ENCODE peak calls at places on chromosomes 7 and 10, in nine cellular contexts. I, R, P, M, A, V, O, C and Q are unnamed samples.

GRCh38 chr10:71763352-71764127 is 9.8 kb downstream of the VSIR start:
- DNase-seq in I (no peak), R (no peak), P (no peak), M (no peak), A (no peak), V (no peak), O (no peak), C (no peak), Q (no peak)

GRCh38 chr7:40851001-40851400 is 716.2 kb downstream of the SUGCT start:
- DNase-seq in I (no peak), R (no peak), P (no peak), M (no peak), A (no peak), V (no peak), O (no peak), C (no peak), Q (no peak)

GRCh38 chr7:104149822-104150221 is 58.0 kb downstream of the ORC5 start:
- DNase-seq in I (no peak), R (no peak), P (no peak), M (no peak), A (no peak), V (no peak), O (no peak), C (no peak), Q (no peak)

GRCh38 chr7:22137466-22137865 is 191.8 kb upstream of the CDCA7L start:
- DNase-seq in I (no peak), R (no peak), P (no peak), M (no peak), A (no peak), V (no peak), O (no peak), C (no peak), Q (no peak)

GRCh38 chr10:23001901-23002516 is 74.2 kb downstream of the ARMC3 start:
- DNase-seq in I (no peak), R (no peak), P (no peak), M (no peak), A (no peak), V (no peak), O (no peak), C (no peak), Q (no peak)

GRCh38 chr10:1216576-1217236 is 160.5 kb downstream of the WDR37 start:
- DNase-seq in I (no peak), R (no peak), P (no peak), M (no peak), A (no peak), V (no peak), O (no peak), C (no peak), Q (no peak)

GRCh38 chr10:50224330-50224952 is 26.9 kb downstream of the ASAH2 start:
- DNase-seq in I (peak), R (peak), P (peak), M (peak), A (no peak), V (no peak), O (no peak), C (peak), Q (no peak)

GRCh38 chr7:151461096-151461941 is 21.4 kb upstream of the CRYGN start:
- DNase-seq in I (no peak), R (no peak), P (no peak), M (no peak), A (no peak), V (no peak), O (no peak), C (no peak), Q (no peak)

GRCh38 chr10:61140765-61141392 is 196.9 kb upstream of the RHOBTB1 start:
- DNase-seq in I (peak), R (peak), P (peak), M (peak), A (no peak), V (no peak), O (no peak), C (no peak), Q (no peak)

GRCh38 chr10:51950371-51950995 is 251.1 kb upstream of the CSTF2T start:
- DNase-seq in I (no peak), R (no peak), P (no peak), M (no peak), A (no peak), V (peak), O (no peak), C (no peak), Q (no peak)

GRCh38 chr10:15494850-15495249 is 123.8 kb upstream of the FAM171A1 start:
- DNase-seq in I (no peak), R (no peak), P (no peak), M (no peak), A (no peak), V (no peak), O (no peak), C (no peak), Q (no peak)

GRCh38 chr10:90650858-90651257 is 207.0 kb downstream of the HTR7 start:
- DNase-seq in I (no peak), R (no peak), P (no peak), M (no peak), A (no peak), V (no peak), O (no peak), C (no peak), Q (no peak)

GRCh38 chr10:90652519-90652918 is 205.3 kb downstream of the HTR7 start:
- DNase-seq in I (no peak), R (no peak), P (peak), M (peak), A (no peak), V (no peak), O (no peak), C (no peak), Q (no peak)
- TF ChIP-seq CTCF in I (peak), R (no peak), P (peak), M (peak), A (peak), V (peak), O (peak), C (peak), Q (no peak)

GRCh38 chr10:88991161-88991899 is 732 bp downstream of the FAS start:
- DNase-seq in I (peak), R (peak), P (peak), M (peak), A (peak), V (peak), O (peak), C (no peak), Q (no peak)
- TF ChIP-seq CTCF in I (peak), R (no peak), P (no peak), M (no peak), A (no peak), V (no peak), O (no peak), C (no peak), Q (no peak)

GRCh38 chr10:12729885-12730284 is 271.6 kb downstream of the CCDC3 start:
- DNase-seq in I (no peak), R (no peak), P (no peak), M (no peak), A (no peak), V (no peak), O (no peak), C (no peak), Q (no peak)
- TF ChIP-seq CTCF in I (no peak), R (no peak), P (peak), M (peak), A (peak), V (no peak), O (peak), C (peak), Q (no peak)

GRCh38 chr10:44058259-44058658 is 326.6 kb downstream of the CXCL12 start:
- DNase-seq in I (no peak), R (no peak), P (no peak), M (no peak), A (no peak), V (no peak), O (no peak), C (no peak), Q (no peak)
- TF ChIP-seq CTCF in I (no peak), R (no peak), P (no peak), M (no peak), A (no peak), V (no peak), O (no peak), C (no peak), Q (no peak)

GRCh38 chr10:93701903-93702277 is 502 bp downstream of the FRA10AC1 start:
- DNase-seq in I (no peak), R (peak), P (peak), M (peak), A (no peak), V (no peak), O (no peak), C (no peak), Q (no peak)

GRCh38 chr10:93707623-93708022 is 5.2 kb upstream of the FRA10AC1 start:
- DNase-seq in I (no peak), R (no peak), P (no peak), M (peak), A (no peak), V (no peak), O (no peak), C (no peak), Q (no peak)

GRCh38 chr10:93703841-93704240 is 1.4 kb upstream of the FRA10AC1 start:
- DNase-seq in I (no peak), R (no peak), P (no peak), M (no peak), A (no peak), V (no peak), O (no peak), C (no peak), Q (no peak)

GRCh38 chr10:93703066-93703465 is 674 bp upstream of the FRA10AC1 start:
- DNase-seq in I (no peak), R (peak), P (no peak), M (peak), A (no peak), V (no peak), O (no peak), C (no peak), Q (no peak)

DNA sequence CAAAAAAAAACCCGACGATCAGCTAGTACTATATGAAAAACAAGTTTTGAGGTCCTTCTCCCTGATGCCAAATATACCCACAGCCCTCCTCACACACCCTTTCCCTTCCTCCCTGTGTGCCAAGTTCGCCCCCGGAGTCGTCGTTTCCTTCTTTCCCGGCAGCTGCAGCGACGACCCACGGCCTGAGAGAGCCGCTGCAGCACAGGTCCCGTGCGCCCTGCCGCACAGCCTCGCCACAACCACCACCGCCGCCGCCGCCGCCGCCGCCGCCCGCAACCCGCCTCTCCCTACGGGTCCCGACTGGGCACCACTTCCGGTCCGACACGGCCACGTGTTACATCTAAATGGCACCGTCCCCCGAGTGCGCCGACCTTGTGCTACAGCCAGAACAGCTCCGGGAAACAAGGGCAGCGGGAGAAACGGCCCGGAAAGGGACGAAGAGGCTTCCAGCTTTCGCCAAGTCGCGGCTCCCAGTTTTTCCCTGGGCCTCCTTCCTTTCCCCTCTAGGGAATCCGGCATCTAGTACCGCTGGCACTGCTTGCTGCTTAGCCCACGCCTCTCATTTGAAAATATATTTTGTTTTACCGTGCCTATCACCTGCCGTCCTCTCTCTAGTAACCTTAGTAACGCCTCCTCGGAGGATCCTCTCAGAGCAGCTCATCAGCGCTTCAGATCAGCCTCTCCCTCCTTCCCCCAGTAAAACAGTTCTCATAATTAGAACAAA is at the start of gene FRA10AC1:
- DNase-seq in I (peak), R (peak), P (peak), M (peak), A (peak), V (peak), O (peak), C (peak), Q (peak)
- TF ChIP-seq CTCF in I (peak), R (peak), P (peak), M (peak), A (peak), V (peak), O (peak), C (peak), Q (no peak)